ENCODE peak calls at places on chromosome X, in seven cellular contexts. X, B, L, D, J, Z and U are unnamed samples.

GRCh38 chrX:49282647-49283011 is 13.0 kb downstream of the PPP1R3F start:
- DNase-seq in X (no peak), B (peak), L (no peak), D (peak), J (peak), Z (no peak), U (no peak)

GRCh38 chrX:50711907-50712306 is 102.1 kb downstream of the SHROOM4 start:
- DNase-seq in X (no peak), B (no peak), L (no peak), D (no peak), J (no peak), Z (no peak), U (no peak)

GRCh38 chrX:13226214-13226613 is 93.6 kb downstream of the ATXN3L start:
- DNase-seq in X (no peak), B (no peak), L (no peak), D (no peak), J (no peak), Z (no peak), U (no peak)

GRCh38 chrX:19628006-19628575 is 112.8 kb upstream of the MAP3K15 start:
- DNase-seq in X (no peak), B (no peak), L (no peak), D (no peak), J (no peak), Z (no peak), U (no peak)

GRCh38 chrX:37995428-37995827 is 10.9 kb upstream of the SYTL5 start:
- DNase-seq in X (no peak), B (no peak), L (no peak), D (peak), J (no peak), Z (no peak), U (no peak)

GRCh38 chrX:111492085-111492484 is 19.4 kb upstream of the SERTM2 start:
- DNase-seq in X (no peak), B (no peak), L (no peak), D (peak), J (no peak), Z (no peak), U (no peak)

GRCh38 chrX:281166-281999 is at the start of gene PLCXD1:
- DNase-seq in X (no peak), B (no peak), L (peak), D (peak), J (peak), Z (no peak), U (no peak)

GRCh38 chrX:154458116-154458953 is at the start of gene PLXNA3:
- DNase-seq in X (peak), B (no peak), L (peak), D (peak), J (peak), Z (peak), U (no peak)

GRCh38 chrX:2664497-2664896 is 26.6 kb upstream of the CD99 start:
- DNase-seq in X (no peak), B (no peak), L (no peak), D (peak), J (no peak), Z (no peak), U (no peak)

GRCh38 chrX:106612403-106612789 is 618 bp downstream of the RADX start:
- DNase-seq in X (no peak), B (no peak), L (no peak), D (no peak), J (no peak), Z (no peak), U (no peak)

GRCh38 chrX:153639177-153640044 is 7.6 kb upstream of the DUSP9 start:
- DNase-seq in X (no peak), B (no peak), L (peak), D (no peak), J (peak), Z (no peak), U (peak)

GRCh38 chrX:5672099-5672498 is 556.6 kb downstream of the NLGN4X start:
- DNase-seq in X (no peak), B (no peak), L (no peak), D (no peak), J (no peak), Z (no peak), U (no peak)

GRCh38 chrX:82384401-82384800 is 1123.7 kb upstream of the POU3F4 start:
- DNase-seq in X (no peak), B (no peak), L (no peak), D (no peak), J (no peak), Z (no peak), U (no peak)

GRCh38 chrX:57906790-57907189 is 3.5 kb downstream of the ZXDA start:
- DNase-seq in X (no peak), B (no peak), L (no peak), D (peak), J (no peak), Z (no peak), U (no peak)

GRCh38 chrX:123976671-123977316 is 15.3 kb downstream of the STAG2 start:
- DNase-seq in X (no peak), B (no peak), L (no peak), D (peak), J (no peak), Z (no peak), U (no peak)

GRCh38 chrX:15343075-15343476 is 7.8 kb upstream of the PIGA start:
- DNase-seq in X (no peak), B (no peak), L (no peak), D (peak), J (no peak), Z (no peak), U (no peak)

GRCh38 chrX:79630033-79631009 is 263.2 kb upstream of the ITM2A start:
- DNase-seq in X (no peak), B (no peak), L (no peak), D (no peak), J (no peak), Z (no peak), U (no peak)

GRCh38 chrX:1932231-1932630 is 317.4 kb downstream of the ASMT start:
- DNase-seq in X (no peak), B (no peak), L (no peak), D (no peak), J (no peak), Z (no peak), U (no peak)

GRCh38 chrX:14802943-14803710 is 69.7 kb downstream of the FANCB start:
- DNase-seq in X (no peak), B (no peak), L (no peak), D (no peak), J (no peak), Z (no peak), U (no peak)

GRCh38 chrX:121336831-121337421 is 289.5 kb downstream of the GLUD2 start:
- DNase-seq in X (no peak), B (no peak), L (no peak), D (no peak), J (no peak), Z (no peak), U (no peak)

GRCh38 chrX:80430826-80431501 is 10.7 kb downstream of the TENT5D start:
- DNase-seq in X (no peak), B (no peak), L (no peak), D (peak), J (no peak), Z (no peak), U (no peak)

GRCh38 chrX:112736310-112736709 is 56.6 kb upstream of the LHFPL1 start:
- DNase-seq in X (no peak), B (no peak), L (no peak), D (no peak), J (no peak), Z (no peak), U (no peak)

GRCh38 chrX:9611436-9612145 is 146.7 kb downstream of the TBL1X start:
- DNase-seq in X (no peak), B (no peak), L (no peak), D (peak), J (no peak), Z (no peak), U (no peak)

GRCh38 chrX:25083661-25084060 is 67.9 kb upstream of the ARX start:
- DNase-seq in X (no peak), B (no peak), L (no peak), D (no peak), J (no peak), Z (no peak), U (no peak)

GRCh38 chrX:107448625-107449468 is 605 bp upstream of the FRMPD3 start:
- DNase-seq in X (no peak), B (no peak), L (no peak), D (no peak), J (no peak), Z (no peak), U (no peak)

GRCh38 chrX:21973321-21974010 is 33.0 kb downstream of the SMS start:
- DNase-seq in X (no peak), B (no peak), L (no peak), D (no peak), J (no peak), Z (no peak), U (no peak)

GRCh38 chrX:54181196-54181953 is 1.7 kb downstream of the FAM120C start:
- DNase-seq in X (no peak), B (peak), L (no peak), D (peak), J (no peak), Z (no peak), U (no peak)

GRCh38 chrX:12984629-12985303 is 9.9 kb downstream of the TMSB4X start:
- DNase-seq in X (peak), B (no peak), L (no peak), D (no peak), J (no peak), Z (no peak), U (no peak)

GRCh38 chrX:128929281-128930057 is 593.8 kb downstream of the SMARCA1 start:
- DNase-seq in X (no peak), B (no peak), L (no peak), D (no peak), J (no peak), Z (no peak), U (no peak)

GRCh38 chrX:74119016-74119910 is 184.7 kb upstream of the ZCCHC13 start:
- DNase-seq in X (no peak), B (no peak), L (no peak), D (peak), J (no peak), Z (no peak), U (no peak)